ENCODE peak calls at places on chromosome 19, in five cellular contexts. R is RWPE2, X is foreskin keratinocyte, L is left ventricle myocardium inferior, N is SJCRH30. S is an unnamed sample. For H3K4me1, the result is how much of the 10 kb centered on the place peaks cover.

GRCh38 chr19:5850743-5851293 is 431 bp downstream of the FUT3 start:
- DNase-seq in R (no peak), N (no peak), X (peak), L (no peak), S (peak)

GRCh38 chr19:54154603-54155345 is 4.7 kb downstream of the LENG1 start:
- DNase-seq in N (no peak), R (no peak), L (no peak), X (no peak), S (no peak)

GRCh38 chr19:47499863-47500830 is 14.7 kb downstream of the NAPA start:
- DNase-seq in X (no peak), L (no peak), N (no peak), R (no peak), S (no peak)

GRCh38 chr19:15265849-15266248 is 33.6 kb upstream of the EPHX3 start:
- DNase-seq in N (peak), X (no peak), R (no peak), L (peak), S (peak)

GRCh38 chr19:936175-936546 is 10.3 kb downstream of the ARID3A start:
- DNase-seq in R (no peak), X (no peak), N (no peak), L (no peak), S (no peak)

GRCh38 chr19:32818536-32818935 is 51.0 kb downstream of the SLC7A9 start:
- DNase-seq in X (no peak), L (no peak), R (no peak), N (no peak), S (no peak)

GRCh38 chr19:17376935-17377600 is at the start of gene PLVAP:
- DNase-seq in N (no peak), X (no peak), R (no peak), L (peak), S (no peak)

GRCh38 chr19:17339088-17339741 is 1.9 kb downstream of the GTPBP3 start:
- DNase-seq in X (no peak), R (peak), L (no peak), N (no peak), S (no peak)

DNA sequence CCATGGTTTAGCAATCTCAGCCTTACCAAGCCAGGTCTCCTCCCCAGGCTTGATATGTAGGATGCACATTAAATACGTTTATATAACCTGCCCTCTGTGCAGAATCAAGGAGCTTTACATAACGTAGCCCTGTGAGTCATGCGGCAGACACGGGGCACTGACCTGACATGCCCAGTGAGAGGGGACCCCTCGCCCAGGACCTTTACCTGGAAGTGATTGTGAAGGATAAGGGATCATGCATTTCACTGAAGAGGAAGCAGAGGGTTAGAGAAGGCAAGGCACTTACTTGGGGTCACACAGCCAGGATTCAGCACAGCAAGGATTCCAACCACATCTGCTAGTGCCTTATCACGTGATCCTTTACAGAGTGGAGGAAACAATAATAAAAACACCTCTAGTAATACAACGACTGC is 18.9 kb upstream of the FOSB start:
- DNase-seq in N (no peak), X (peak), R (peak), L (no peak), S (no peak)
- H3K4me1 ChIP-seq in N (under half), X (under half), R (half or more), L (under half), S (under half)

GRCh38 chr19:33819875-33820781 is 23.5 kb downstream of the KCTD15 start:
- DNase-seq in X (peak), R (peak), N (no peak), L (peak), S (peak)
- H3K4me1 ChIP-seq in X (under half), R (under half), N (under half), L (half or more), S (under half)

DNA sequence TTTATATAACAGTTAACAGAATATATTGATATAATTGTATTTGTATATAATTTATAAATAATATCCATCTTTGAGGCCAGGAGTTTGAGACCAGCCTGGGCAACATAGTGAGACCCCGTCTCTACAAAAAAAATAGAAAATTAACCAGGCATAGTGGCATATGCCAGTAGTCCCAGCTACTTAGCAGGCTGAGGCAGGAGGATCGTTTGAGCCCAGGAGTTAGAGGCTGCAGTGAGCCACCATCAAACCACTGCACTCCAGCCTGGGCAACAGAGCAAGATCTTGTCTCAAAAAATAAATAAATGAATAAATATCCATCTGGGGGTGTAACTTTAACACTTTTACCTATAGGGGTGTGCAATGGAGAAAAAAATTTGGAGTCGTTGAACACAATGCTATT is 1.3 kb upstream of the SHFL start:
- DNase-seq in X (no peak), R (no peak), L (no peak), N (no peak), S (no peak)
- H3K4me1 ChIP-seq in X (under half), R (under half), L (under half), N (under half), S (under half)

DNA sequence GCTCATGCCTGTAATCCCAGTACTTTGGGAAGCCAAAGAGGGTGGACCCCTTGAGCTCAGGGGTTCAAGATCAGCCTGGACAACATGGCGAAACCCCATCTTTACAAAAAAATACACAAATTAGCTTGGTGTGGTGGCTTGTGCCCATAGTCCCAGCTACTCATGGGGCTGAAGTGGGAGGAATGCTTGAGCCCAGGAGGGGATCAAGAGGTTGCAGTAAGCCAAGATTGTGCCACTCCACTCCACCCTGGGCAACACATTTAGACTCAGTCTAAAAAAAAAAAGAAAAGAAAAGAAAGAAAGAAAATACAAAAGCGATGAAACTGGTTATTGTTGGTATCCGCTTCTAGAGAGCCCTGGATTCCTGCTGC is 597.4 kb downstream of the UQCRFS1 start:
- DNase-seq in L (no peak), X (no peak), R (no peak), N (no peak), S (no peak)
- H3K4me1 ChIP-seq in L (under half), X (under half), R (under half), N (under half), S (under half)

GRCh38 chr19:40263440-40264313 is 21.5 kb downstream of the AKT2 start:
- DNase-seq in R (no peak), N (no peak), X (no peak), L (no peak), S (no peak)
- H3K4me1 ChIP-seq in R (under half), N (under half), X (under half), L (half or more), S (under half)

DNA sequence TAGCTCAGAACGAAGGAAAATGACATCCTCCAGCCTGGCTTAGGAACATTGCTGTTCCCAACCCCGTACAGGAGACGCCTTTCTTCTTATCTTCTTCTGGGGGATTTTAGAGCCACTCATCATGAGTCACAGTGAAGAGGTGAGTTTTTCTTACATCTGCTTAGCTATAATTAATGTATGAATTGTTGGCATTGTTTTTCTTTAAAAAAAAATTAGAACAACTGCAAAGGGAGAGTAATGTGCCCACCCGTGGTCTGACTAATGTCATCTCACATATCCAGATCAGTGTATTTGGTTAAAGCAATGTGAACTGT is 310.6 kb upstream of the TSHZ3 start:
- DNase-seq in N (no peak), L (no peak), R (no peak), X (peak), S (no peak)
- H3K4me1 ChIP-seq in N (under half), L (under half), R (under half), X (under half), S (under half)